ENCODE peak calls at places on chromosomes 11 and 22, in seven cellular contexts. One of them, this sample, is unnamed.

GRCh38 chr22:49198705-49199084 is 629.0 kb downstream of the BRD1 start:
- DNase-seq in right cardiac atrium: no peak
- DNase-seq in cardiac fibroblast: no peak
- DNase-seq in upper lobe of right lung: peak
- DNase-seq in brain microvascular endothelial cell: no peak
- DNase-seq in activated gamma-delta T cell treated with anti-CD3 and anti-CD28 coated beads, Interleukin-2, amount 50 U/mL, for 16 hours: no peak
- DNase-seq in RWPE1: no peak
- DNase-seq in this sample: no peak

GRCh38 chr11:35639591-35640179 is 21.4 kb downstream of the FJX1 start:
- DNase-seq in right cardiac atrium: no peak
- DNase-seq in cardiac fibroblast: no peak
- DNase-seq in upper lobe of right lung: no peak
- DNase-seq in brain microvascular endothelial cell: no peak
- DNase-seq in activated gamma-delta T cell treated with anti-CD3 and anti-CD28 coated beads, Interleukin-2, amount 50 U/mL, for 16 hours: no peak
- DNase-seq in RWPE1: no peak
- DNase-seq in this sample: no peak

GRCh38 chr11:57387284-57388030 is 3.0 kb downstream of the PRG2 start:
- DNase-seq in right cardiac atrium: no peak
- DNase-seq in cardiac fibroblast: peak
- DNase-seq in upper lobe of right lung: no peak
- DNase-seq in brain microvascular endothelial cell: no peak
- DNase-seq in activated gamma-delta T cell treated with anti-CD3 and anti-CD28 coated beads, Interleukin-2, amount 50 U/mL, for 16 hours: no peak
- DNase-seq in RWPE1: no peak
- DNase-seq in this sample: no peak

GRCh38 chr22:46574993-46575914 is 37.8 kb upstream of the CELSR1 start:
- DNase-seq in right cardiac atrium: peak
- DNase-seq in cardiac fibroblast: peak
- DNase-seq in upper lobe of right lung: peak
- DNase-seq in brain microvascular endothelial cell: no peak
- DNase-seq in activated gamma-delta T cell treated with anti-CD3 and anti-CD28 coated beads, Interleukin-2, amount 50 U/mL, for 16 hours: no peak
- DNase-seq in RWPE1: no peak
- DNase-seq in this sample: no peak

GRCh38 chr11:123577081-123577598 is 77.3 kb downstream of the SCN3B start:
- DNase-seq in right cardiac atrium: peak
- DNase-seq in cardiac fibroblast: peak
- DNase-seq in upper lobe of right lung: peak
- DNase-seq in brain microvascular endothelial cell: peak
- DNase-seq in activated gamma-delta T cell treated with anti-CD3 and anti-CD28 coated beads, Interleukin-2, amount 50 U/mL, for 16 hours: peak
- DNase-seq in RWPE1: peak
- DNase-seq in this sample: no peak

GRCh38 chr11:124656759-124657627 is 16.5 kb downstream of the SIAE start:
- DNase-seq in right cardiac atrium: no peak
- DNase-seq in cardiac fibroblast: peak
- DNase-seq in upper lobe of right lung: no peak
- DNase-seq in brain microvascular endothelial cell: peak
- DNase-seq in activated gamma-delta T cell treated with anti-CD3 and anti-CD28 coated beads, Interleukin-2, amount 50 U/mL, for 16 hours: no peak
- DNase-seq in RWPE1: no peak
- DNase-seq in this sample: no peak

GRCh38 chr11:101434241-101434640 is 149.6 kb downstream of the TRPC6 start:
- DNase-seq in right cardiac atrium: no peak
- DNase-seq in cardiac fibroblast: no peak
- DNase-seq in upper lobe of right lung: no peak
- DNase-seq in brain microvascular endothelial cell: no peak
- DNase-seq in activated gamma-delta T cell treated with anti-CD3 and anti-CD28 coated beads, Interleukin-2, amount 50 U/mL, for 16 hours: no peak
- DNase-seq in RWPE1: no peak
- DNase-seq in this sample: no peak

GRCh38 chr11:114377612-114378267 is 22.6 kb downstream of the C11orf71 start:
- DNase-seq in right cardiac atrium: no peak
- DNase-seq in cardiac fibroblast: peak
- DNase-seq in upper lobe of right lung: no peak
- DNase-seq in brain microvascular endothelial cell: peak
- DNase-seq in activated gamma-delta T cell treated with anti-CD3 and anti-CD28 coated beads, Interleukin-2, amount 50 U/mL, for 16 hours: no peak
- DNase-seq in RWPE1: no peak
- DNase-seq in this sample: no peak

GRCh38 chr11:96318850-96319249 is 24.1 kb downstream of the MAML2 start:
- DNase-seq in right cardiac atrium: no peak
- DNase-seq in cardiac fibroblast: no peak
- DNase-seq in upper lobe of right lung: no peak
- DNase-seq in brain microvascular endothelial cell: no peak
- DNase-seq in activated gamma-delta T cell treated with anti-CD3 and anti-CD28 coated beads, Interleukin-2, amount 50 U/mL, for 16 hours: no peak
- DNase-seq in RWPE1: no peak
- DNase-seq in this sample: no peak